ENCODE peak calls at places on chromosomes 5 and 9, in seven cellular contexts. I, Q, N, Y, W, C and D are unnamed samples.
A peak's percentile ranks its signal among the peaks of the same experiment; 100 is the strongest.

GRCh38 chr9:77945798-77946197 is 85.8 kb downstream of the GNAQ start:
- DNase-seq in C (no peak), W (no peak), Q (no peak), Y (no peak), I (no peak), N (no peak), D (no peak)

GRCh38 chr5:157571357-157571827 is 4.2 kb downstream of the ADAM19 start:
- DNase-seq in I (no peak), Q (no peak), C (no peak), W (no peak), N (no peak), Y (no peak), D (no peak)

GRCh38 chr9:114270120-114270975 is 52.5 kb upstream of the ORM1 start:
- DNase-seq in I (no peak), W (no peak), Q (no peak), Y (no peak), N (no peak), C (no peak), D (no peak)

GRCh38 chr5:4232084-4232483 is 636.5 kb downstream of the IRX1 start:
- DNase-seq in N (no peak), Q (no peak), C (no peak), I (no peak), W (no peak), Y (no peak), D (no peak)

GRCh38 chr5:176438959-176439757 is 9.0 kb upstream of the FAF2 start:
- DNase-seq in Y (no peak), C (no peak), W (no peak), Q (peak; percentile 74), N (no peak), I (no peak), D (no peak)

GRCh38 chr5:160287378-160288051 is 24.8 kb downstream of the CCNJL start:
- DNase-seq in N (peak; percentile 92), Y (peak; percentile 93), I (no peak), W (peak; percentile 51), C (peak; percentile 43), Q (no peak), D (no peak)

GRCh38 chr9:97527626-97528528 is 26.4 kb downstream of the TMOD1 start:
- DNase-seq in C (no peak), Y (no peak), W (no peak), Q (no peak), I (no peak), N (peak; percentile 62), D (no peak)

GRCh38 chr9:13190040-13190439 is 89.5 kb downstream of the MPDZ start:
- DNase-seq in C (no peak), Y (no peak), W (no peak), Q (no peak), I (no peak), N (no peak), D (no peak)

GRCh38 chr5:177445052-177446016 is 1.3 kb upstream of the PRR7 start:
- DNase-seq in N (no peak), Y (no peak), W (no peak), I (no peak), Q (no peak), C (no peak), D (no peak)

DNA sequence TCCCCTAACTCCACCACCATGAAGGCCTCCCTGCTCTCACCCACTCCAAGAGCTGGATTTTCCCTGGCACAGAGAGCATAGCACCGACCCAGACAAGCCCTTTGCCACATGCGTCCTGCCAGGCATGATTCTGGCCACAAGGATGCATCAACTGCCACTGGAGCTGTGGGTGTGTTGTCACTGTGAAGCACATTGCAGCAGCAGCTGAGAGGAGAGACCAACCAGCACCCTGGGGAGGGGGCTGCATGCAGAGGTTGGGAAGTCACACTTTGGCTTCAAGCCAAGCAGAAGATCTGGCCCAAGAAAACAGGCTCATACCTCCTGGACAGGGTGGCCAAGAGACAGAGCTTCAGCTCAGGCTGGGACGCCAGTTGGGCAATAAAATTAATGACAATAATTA is 22.6 kb upstream of the PTGES start:
- DNase-seq in C (no peak), N (no peak), Y (no peak), I (no peak), W (no peak), Q (no peak), D (no peak)
- TF ChIP-seq CTCF in C (no peak), N (no peak), Y (no peak), I (no peak), W (no peak), Q (no peak), D (no peak)

GRCh38 chr5:96520345-96520744 is 87.3 kb upstream of the PCSK1 start:
- DNase-seq in W (no peak), Y (no peak), I (no peak), N (no peak), Q (no peak), C (no peak), D (no peak)

GRCh38 chr5:96517294-96517693 is 84.2 kb upstream of the PCSK1 start:
- DNase-seq in I (no peak), Y (no peak), C (no peak), W (no peak), N (no peak), Q (peak; percentile 62), D (no peak)

DNA sequence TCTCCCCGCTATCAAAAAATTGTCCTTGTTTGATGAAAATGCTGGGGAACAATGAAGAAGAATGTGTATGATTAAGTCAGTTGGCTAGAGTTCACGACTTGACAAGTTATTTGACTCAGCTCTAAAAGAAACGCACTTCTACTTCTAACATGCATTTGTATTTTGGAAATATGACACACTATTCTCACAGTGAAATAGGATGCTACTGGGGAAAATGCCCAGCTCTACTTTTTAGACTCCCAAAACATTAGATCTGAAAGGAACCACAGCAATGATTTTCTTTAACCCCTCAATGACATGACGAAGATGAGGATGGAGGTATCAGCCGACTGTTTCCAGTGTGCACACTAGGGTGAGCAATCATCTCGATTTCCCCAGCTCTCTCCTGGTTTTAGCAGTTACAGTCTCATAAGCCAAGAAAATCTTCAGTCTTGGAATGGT is 83.6 kb upstream of the PCSK1 start:
- DNase-seq in I (no peak), C (no peak), Q (no peak), N (no peak), Y (no peak), W (no peak), D (no peak)
- TF ChIP-seq CTCF in I (no peak), C (no peak), Q (no peak), N (no peak), Y (no peak), W (no peak), D (no peak)

GRCh38 chr5:120803282-120803681 is 339.2 kb downstream of the PRR16 start:
- DNase-seq in W (no peak), Y (no peak), I (no peak), N (no peak), C (no peak), Q (no peak), D (no peak)
- TF ChIP-seq CTCF in W (no peak), Y (peak; percentile 23), I (no peak), N (peak; percentile 24), C (no peak), Q (peak; percentile 30), D (no peak)

GRCh38 chr5:138083702-138084101 is at the start of gene WNT8A:
- DNase-seq in N (no peak), C (no peak), Y (no peak), Q (no peak), W (no peak), I (no peak), D (no peak)

GRCh38 chr5:138077064-138077696 is 6.7 kb upstream of the WNT8A start:
- DNase-seq in I (peak; percentile 35), W (no peak), N (no peak), Y (peak; percentile 66), Q (peak; percentile 73), C (peak; percentile 70), D (no peak)

GRCh38 chr5:138078006-138078643 is 5.7 kb upstream of the WNT8A start:
- DNase-seq in N (no peak), C (no peak), I (no peak), Y (no peak), Q (no peak), W (no peak), D (no peak)

GRCh38 chr5:138082033-138082432 is 1.8 kb upstream of the WNT8A start:
- DNase-seq in W (no peak), N (no peak), Q (no peak), C (no peak), Y (no peak), I (no peak), D (no peak)
- TF ChIP-seq CTCF in W (no peak), N (no peak), Q (no peak), C (no peak), Y (no peak), I (no peak), D (no peak)

GRCh38 chr5:27592231-27592630 is 553.8 kb upstream of the CDH9 start:
- DNase-seq in W (no peak), C (no peak), Y (no peak), Q (no peak), N (no peak), I (no peak), D (no peak)

GRCh38 chr5:27594141-27594540 is 555.8 kb upstream of the CDH9 start:
- DNase-seq in I (no peak), N (no peak), Y (no peak), Q (no peak), W (no peak), C (no peak), D (no peak)

DNA sequence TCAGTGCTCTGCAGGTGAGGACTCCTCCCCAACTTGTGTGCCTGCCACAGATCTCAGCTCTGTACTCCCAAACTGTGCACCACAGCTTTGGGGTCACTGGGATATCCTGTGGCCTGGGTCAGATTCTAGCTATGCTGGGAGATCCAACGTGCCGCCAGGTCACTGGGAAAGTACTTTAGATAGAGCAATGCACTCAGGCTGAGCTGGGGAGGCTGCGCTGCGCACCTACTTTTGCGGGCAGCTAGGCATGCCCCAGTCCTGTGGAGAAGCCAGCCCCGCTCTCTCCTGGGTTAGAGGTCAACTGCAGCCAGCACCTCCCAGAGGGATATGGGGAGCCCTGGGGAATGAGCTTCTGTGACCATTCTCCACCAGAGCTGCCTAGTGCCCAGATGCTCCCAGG is 552.1 kb upstream of the CDH9 start:
- DNase-seq in W (no peak), N (no peak), Q (no peak), Y (no peak), C (no peak), I (no peak), D (no peak)
- TF ChIP-seq CTCF in W (no peak), N (no peak), Q (no peak), Y (no peak), C (no peak), I (no peak), D (no peak)